ENCODE peak calls at places on chromosome 15, in six cellular contexts. W, M, N, K, O and C are unnamed samples.

GRCh38 chr15:33101036-33101435 is 93.5 kb downstream of the FMN1 start:
- DNase-seq in W (no peak), M (no peak), N (no peak), K (no peak), O (no peak), C (no peak)

GRCh38 chr15:77867266-77868047 is 210.1 kb downstream of the TBC1D2B start:
- DNase-seq in W (no peak), M (no peak), N (peak; percentile 22), K (no peak), O (no peak), C (peak; percentile 35)

GRCh38 chr15:97482521-97482920 is 478.0 kb upstream of the ARRDC4 start:
- DNase-seq in W (no peak), M (no peak), N (no peak), K (no peak), O (no peak), C (no peak)

GRCh38 chr15:36483409-36483808 is 96.0 kb upstream of the CDIN1 start:
- DNase-seq in W (no peak), M (no peak), N (no peak), K (no peak), O (no peak), C (no peak)

GRCh38 chr15:36757189-36757814 is 177.9 kb downstream of the CDIN1 start:
- DNase-seq in W (no peak), M (no peak), N (no peak), K (no peak), O (no peak), C (no peak)

GRCh38 chr15:68644088-68644904 is 65.5 kb downstream of the CORO2B start:
- DNase-seq in W (no peak), M (peak; percentile 22), N (no peak), K (no peak), O (no peak), C (no peak)

GRCh38 chr15:53378096-53378620 is 381.3 kb downstream of the WDR72 start:
- DNase-seq in W (no peak), M (no peak), N (no peak), K (no peak), O (no peak), C (no peak)

GRCh38 chr15:51492528-51492927 is 130.0 kb downstream of the DMXL2 start:
- DNase-seq in W (no peak), M (no peak), N (no peak), K (no peak), O (no peak), C (no peak)

GRCh38 chr15:49286649-49287394 is 116.8 kb downstream of the GALK2 start:
- DNase-seq in W (no peak), M (no peak), N (no peak), K (no peak), O (no peak), C (no peak)

GRCh38 chr15:44720460-44721185 is 9.3 kb downstream of the B2M start:
- DNase-seq in W (no peak), M (no peak), N (no peak), K (no peak), O (no peak), C (no peak)

GRCh38 chr15:29135702-29136426 is 133.8 kb downstream of the NSMCE3 start:
- DNase-seq in W (no peak), M (no peak), N (no peak), K (no peak), O (no peak), C (peak; percentile 38)

GRCh38 chr15:90531147-90531546 is 1.4 kb downstream of the CRTC3 start:
- DNase-seq in W (no peak), M (peak; percentile 24), N (no peak), K (no peak), O (no peak), C (no peak)

GRCh38 chr15:100078511-100079220 is 263.1 kb downstream of the ADAMTS17 start:
- DNase-seq in W (no peak), M (no peak), N (no peak), K (no peak), O (no peak), C (no peak)

GRCh38 chr15:82874267-82874666 is 64.8 kb downstream of the WHAMM start:
- DNase-seq in W (no peak), M (no peak), N (no peak), K (no peak), O (no peak), C (no peak)

GRCh38 chr15:40235201-40235890 is 3.5 kb upstream of the PAK6 start:
- DNase-seq in W (no peak), M (peak; percentile 57), N (no peak), K (no peak), O (peak; percentile 11), C (no peak)
- H3K27ac ChIP-seq in W (no peak overlapping the region), M (no peak overlapping the region), N (no peak overlapping the region), K (no peak overlapping the region), O (no peak overlapping the region), C (peak overlapping the region; percentile 10)

GRCh38 chr15:38877471-38877870 is 312.9 kb upstream of the RASGRP1 start:
- DNase-seq in W (no peak), M (no peak), N (no peak), K (no peak), O (no peak), C (no peak)
- H3K4me3 ChIP-seq in W (no peak overlapping the region), M (no peak overlapping the region), N (no peak overlapping the region), K (no peak overlapping the region), O (no peak overlapping the region), C (no peak overlapping the region)

GRCh38 chr15:85620321-85621044 is 174.2 kb downstream of the KLHL25 start:
- DNase-seq in W (no peak), M (no peak), N (no peak), K (no peak), O (no peak), C (no peak)

GRCh38 chr15:85623648-85624047 is 171.1 kb downstream of the KLHL25 start:
- DNase-seq in W (no peak), M (no peak), N (no peak), K (no peak), O (no peak), C (no peak)

GRCh38 chr15:85624241-85624855 is 170.4 kb downstream of the KLHL25 start:
- DNase-seq in W (no peak), M (no peak), N (no peak), K (no peak), O (no peak), C (no peak)

GRCh38 chr15:85621096-85621495 is 173.6 kb downstream of the KLHL25 start:
- DNase-seq in W (no peak), M (no peak), N (no peak), K (no peak), O (no peak), C (no peak)

GRCh38 chr15:85622432-85622831 is 172.3 kb downstream of the KLHL25 start:
- DNase-seq in W (no peak), M (no peak), N (no peak), K (no peak), O (no peak), C (no peak)
- H3K4me1 ChIP-seq in W (peaks cover 22% of the 10 kb centered on the region), M (no peaks in the 10 kb centered on the region), N (peaks cover 98% of the 10 kb centered on the region), K (peaks cover 23% of the 10 kb centered on the region), O (peaks cover 6% of the 10 kb centered on the region), C (peaks cover 97% of the 10 kb centered on the region)

DNA sequence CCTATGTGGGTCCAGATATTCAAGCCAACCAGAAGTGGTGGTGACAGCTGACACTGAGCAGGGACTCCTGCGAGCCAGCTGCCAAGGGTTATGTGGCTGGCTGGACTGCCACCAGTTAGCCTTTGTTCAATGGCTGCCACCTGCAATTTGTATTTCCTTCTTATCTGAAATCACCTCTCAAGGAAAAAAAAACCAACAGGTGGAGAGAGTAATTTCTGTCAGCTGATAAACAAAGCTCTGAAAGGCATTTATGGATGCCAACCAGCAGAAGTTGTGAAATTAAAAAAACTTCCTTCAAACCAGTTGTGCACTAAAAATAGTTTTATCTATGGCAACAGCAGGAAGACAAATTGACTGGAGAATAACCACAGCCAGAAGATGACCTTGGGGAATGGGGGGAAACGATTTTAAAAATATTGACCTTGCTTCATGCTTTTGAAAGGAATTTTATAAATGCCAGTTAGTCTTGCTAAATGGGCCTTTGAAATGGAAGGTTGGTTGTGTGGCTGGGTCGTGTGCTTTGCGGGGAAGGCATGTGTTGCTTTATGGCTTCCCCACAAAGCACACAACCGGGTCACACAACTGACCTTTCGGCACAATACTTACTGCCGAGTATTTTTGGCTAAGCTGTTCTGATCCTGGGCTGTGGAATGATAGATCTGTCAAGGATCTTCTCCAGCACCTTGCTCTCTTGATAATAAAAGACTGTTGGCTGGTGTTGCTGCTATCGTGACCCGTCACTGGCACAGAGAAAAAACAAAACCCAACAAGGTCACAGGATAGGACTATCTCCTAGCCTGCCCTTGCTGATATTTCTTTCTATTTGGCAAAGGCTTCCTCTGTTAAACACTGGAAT is 3.5 kb downstream of the MYZAP start:
- DNase-seq in W (no peak), M (no peak), N (no peak), K (no peak), O (no peak), C (no peak)
- H3K27ac ChIP-seq in W (no peak overlapping the region), M (no peak overlapping the region), N (peak overlapping the region; percentile 31), K (peak overlapping the region; percentile 56), O (no peak overlapping the region), C (peak overlapping the region; percentile 70)

GRCh38 chr15:89225588-89225987 is 4.2 kb upstream of the RLBP1 start:
- DNase-seq in W (no peak), M (no peak), N (no peak), K (no peak), O (no peak), C (no peak)
- H3K4me3 ChIP-seq in W (no peak overlapping the region), M (no peak overlapping the region), N (no peak overlapping the region), K (no peak overlapping the region), O (no peak overlapping the region), C (no peak overlapping the region)

GRCh38 chr15:98854496-98854895 is 153.1 kb downstream of the PGPEP1L start:
- DNase-seq in W (peak; percentile 62), M (no peak), N (no peak), K (peak; percentile 93), O (no peak), C (no peak)

GRCh38 chr15:98853593-98854420 is 153.8 kb downstream of the PGPEP1L start:
- DNase-seq in W (no peak), M (no peak), N (peak; percentile 51), K (no peak), O (no peak), C (peak; percentile 52)

GRCh38 chr15:98855815-98856539 is 151.6 kb downstream of the PGPEP1L start:
- DNase-seq in W (no peak), M (no peak), N (no peak), K (peak; percentile 47), O (no peak), C (no peak)

GRCh38 chr15:98856540-98856907 is 151.1 kb downstream of the PGPEP1L start:
- DNase-seq in W (no peak), M (no peak), N (no peak), K (no peak), O (no peak), C (no peak)

GRCh38 chr15:98855067-98855814 is 152.4 kb downstream of the PGPEP1L start:
- DNase-seq in W (no peak), M (no peak), N (no peak), K (no peak), O (no peak), C (no peak)
- H3K4me1 ChIP-seq in W (peaks cover 9% of the 10 kb centered on the region), M (peaks cover 8% of the 10 kb centered on the region), N (peaks cover 89% of the 10 kb centered on the region), K (peaks cover 61% of the 10 kb centered on the region), O (no peaks in the 10 kb centered on the region), C (peaks cover 60% of the 10 kb centered on the region)